ENCODE peak calls at places on chromosome 2, in four cellular contexts. One of them, this sample, is unnamed.

GRCh38 chr2:238097988-238098853 is 1.9 kb upstream of the ESPNL start:
- DNase-seq in GM12878: no peak
- DNase-seq in K562: peak; percentile 92
- DNase-seq in HepG2: no peak
- DNase-seq in this sample: peak; percentile 81

GRCh38 chr2:121336528-121337294 is 51.7 kb upstream of the TFCP2L1 start:
- DNase-seq in GM12878: no peak
- DNase-seq in K562: no peak
- DNase-seq in HepG2: no peak
- DNase-seq in this sample: no peak

GRCh38 chr2:67997528-67998267 is 65.1 kb downstream of the C1D start:
- DNase-seq in GM12878: no peak
- DNase-seq in K562: no peak
- DNase-seq in HepG2: no peak
- DNase-seq in this sample: no peak

GRCh38 chr2:10303634-10304378 is 1.1 kb downstream of the HPCAL1 start:
- DNase-seq in GM12878: no peak
- DNase-seq in K562: peak; percentile 59
- DNase-seq in HepG2: peak; percentile 44
- DNase-seq in this sample: peak; percentile 48

GRCh38 chr2:30385327-30385726 is 61.7 kb upstream of the LCLAT1 start:
- DNase-seq in GM12878: no peak
- DNase-seq in K562: no peak
- DNase-seq in HepG2: no peak
- DNase-seq in this sample: peak; percentile 60

GRCh38 chr2:100484390-100484789 is 14.1 kb downstream of the NMS start:
- DNase-seq in GM12878: no peak
- DNase-seq in K562: no peak
- DNase-seq in HepG2: no peak
- DNase-seq in this sample: peak; percentile 10

GRCh38 chr2:30106543-30106942 is 40.3 kb upstream of the YPEL5 start:
- DNase-seq in GM12878: no peak
- DNase-seq in K562: no peak
- DNase-seq in HepG2: peak; percentile 47
- DNase-seq in this sample: no peak

GRCh38 chr2:236745420-236746210 is 176.0 kb downstream of the ACKR3 start:
- DNase-seq in GM12878: no peak
- DNase-seq in K562: no peak
- DNase-seq in HepG2: peak; percentile 10
- DNase-seq in this sample: no peak

GRCh38 chr2:43424262-43425207 is 171.3 kb downstream of the THADA start:
- DNase-seq in GM12878: no peak
- DNase-seq in K562: no peak
- DNase-seq in HepG2: peak; percentile 94
- DNase-seq in this sample: no peak

GRCh38 chr2:164032995-164033394 is 297.2 kb upstream of the FIGN start:
- DNase-seq in GM12878: no peak
- DNase-seq in K562: no peak
- DNase-seq in HepG2: no peak
- DNase-seq in this sample: no peak

GRCh38 chr2:26674002-26674751 is 18.3 kb upstream of the KCNK3 start:
- DNase-seq in GM12878: no peak
- DNase-seq in K562: no peak
- DNase-seq in HepG2: no peak
- DNase-seq in this sample: no peak

GRCh38 chr2:222862068-222862914 is 1.5 kb downstream of the ACSL3 start:
- DNase-seq in GM12878: no peak
- DNase-seq in K562: no peak
- DNase-seq in HepG2: no peak
- DNase-seq in this sample: no peak

GRCh38 chr2:50786345-50786744 is 245.6 kb downstream of the NRXN1 start:
- DNase-seq in GM12878: no peak
- DNase-seq in K562: no peak
- DNase-seq in HepG2: no peak
- DNase-seq in this sample: no peak

GRCh38 chr2:134258684-134259408 is 5.0 kb downstream of the MGAT5 start:
- DNase-seq in GM12878: no peak
- DNase-seq in K562: no peak
- DNase-seq in HepG2: no peak
- DNase-seq in this sample: no peak
- TF ChIP-seq NR2C2 in GM12878: no peak
- TF ChIP-seq NR2C2 in K562: no peak
- TF ChIP-seq NR2C2 in HepG2: no peak
- TF ChIP-seq NR2C2 in this sample: no peak

DNA sequence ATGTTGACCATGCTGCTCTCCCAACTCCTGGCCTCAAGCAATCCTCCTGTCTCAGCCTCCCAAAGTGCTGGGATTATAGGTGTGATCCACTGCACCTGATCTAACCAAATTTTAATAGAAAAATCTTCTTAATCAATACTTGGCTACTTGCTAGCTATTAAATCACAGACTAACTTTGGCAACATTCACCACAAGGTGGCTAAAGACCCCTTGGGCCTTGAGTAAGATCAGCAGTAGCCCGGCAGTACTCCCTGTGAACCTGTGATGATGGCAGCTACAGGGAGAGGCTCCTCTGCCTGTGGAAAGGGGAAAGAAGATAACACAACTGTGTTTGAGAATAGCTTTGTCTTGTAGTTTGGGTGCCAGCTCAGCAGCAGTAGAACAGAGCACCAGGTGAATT is 102.9 kb downstream of the SLC39A10 start:
- DNase-seq in GM12878: no peak
- DNase-seq in K562: no peak
- DNase-seq in HepG2: no peak
- DNase-seq in this sample: no peak
- TF ChIP-seq NR2C2 in GM12878: no peak
- TF ChIP-seq NR2C2 in K562: no peak
- TF ChIP-seq NR2C2 in HepG2: no peak
- TF ChIP-seq NR2C2 in this sample: no peak

GRCh38 chr2:13616059-13616458 is 899.3 kb downstream of the TRIB2 start:
- DNase-seq in GM12878: no peak
- DNase-seq in K562: no peak
- DNase-seq in HepG2: no peak
- DNase-seq in this sample: peak; percentile 18
- TF ChIP-seq NR2C2 in GM12878: no peak
- TF ChIP-seq NR2C2 in K562: no peak
- TF ChIP-seq NR2C2 in HepG2: no peak
- TF ChIP-seq NR2C2 in this sample: no peak

GRCh38 chr2:240337028-240337427 is 98.4 kb upstream of the GPC1 start:
- DNase-seq in GM12878: no peak
- DNase-seq in K562: no peak
- DNase-seq in HepG2: no peak
- DNase-seq in this sample: no peak
- TF ChIP-seq NR2C2 in GM12878: no peak
- TF ChIP-seq NR2C2 in K562: no peak
- TF ChIP-seq NR2C2 in HepG2: no peak
- TF ChIP-seq NR2C2 in this sample: no peak

GRCh38 chr2:196586511-196586991 is 53.0 kb upstream of the CCDC150 start:
- DNase-seq in GM12878: no peak
- DNase-seq in K562: no peak
- DNase-seq in HepG2: no peak
- DNase-seq in this sample: no peak
- TF ChIP-seq NR2C2 in GM12878: no peak
- TF ChIP-seq NR2C2 in K562: no peak
- TF ChIP-seq NR2C2 in HepG2: no peak
- TF ChIP-seq NR2C2 in this sample: no peak